ENCODE peak calls at places on chromosomes 7 and 10, in four cellular contexts. D, F, C and S are unnamed samples.
A peak's percentile ranks its signal among the peaks of the same experiment; 100 is the strongest.

GRCh38 chr7:1113548-1113885 is 25.6 kb downstream of the GPER1 start:
- DNase-seq in C (no peak), F (no peak), D (no peak), S (no peak)

GRCh38 chr10:35822316-35822715 is 180.2 kb upstream of the FZD8 start:
- DNase-seq in C (no peak), F (no peak), D (peak; percentile 44), S (peak; percentile 97)

GRCh38 chr10:114635101-114635500 is 23.0 kb downstream of the ABLIM1 start:
- DNase-seq in F (no peak), D (no peak), C (no peak), S (no peak)

GRCh38 chr7:116672596-116673503 is 854 bp downstream of the MET start:
- DNase-seq in D (peak; percentile 56), C (no peak), F (no peak), S (peak; percentile 68)

GRCh38 chr7:21430575-21430954 is 2.7 kb downstream of the SP4 start:
- DNase-seq in C (no peak), D (peak; percentile 67), F (no peak), S (peak; percentile 27)

GRCh38 chr10:73998623-73999622 is 1.0 kb downstream of the VCL start:
- DNase-seq in F (peak; percentile 85), C (peak; percentile 8), D (peak; percentile 75), S (peak; percentile 96)

GRCh38 chr7:101096331-101096956 is 11.2 kb downstream of the TRIM56 start:
- DNase-seq in C (no peak), F (no peak), D (no peak), S (no peak)

GRCh38 chr7:142871260-142872105 is 14.1 kb downstream of the TRPV6 start:
- DNase-seq in D (no peak), C (no peak), F (no peak), S (no peak)

GRCh38 chr7:158710651-158711102 is 6.1 kb upstream of the NCAPG2 start:
- DNase-seq in C (peak; percentile 91), D (no peak), F (no peak), S (no peak)

GRCh38 chr10:34954142-34954541 is 136.0 kb downstream of the CUL2 start:
- DNase-seq in F (peak; percentile 76), D (peak; percentile 93), C (no peak), S (peak; percentile 98)

GRCh38 chr7:100691676-100692577 is 2.1 kb downstream of the GIGYF1 start:
- DNase-seq in D (peak; percentile 78), F (no peak), C (peak; percentile 84), S (peak; percentile 81)

GRCh38 chr7:140121321-140121720 is 55.5 kb downstream of the KDM7A start:
- DNase-seq in F (no peak), C (no peak), D (no peak), S (peak; percentile 44)

GRCh38 chr7:43179393-43179792 is 66.9 kb downstream of the HECW1 start:
- DNase-seq in D (no peak), C (no peak), F (no peak), S (no peak)

GRCh38 chr10:56109454-56109853 is 251.6 kb downstream of the ZWINT start:
- DNase-seq in D (no peak), F (no peak), C (no peak), S (no peak)

GRCh38 chr7:130365511-130366441 is 14.5 kb upstream of the CPA1 start:
- DNase-seq in C (no peak), D (peak; percentile 65), F (peak; percentile 51), S (peak; percentile 83)

GRCh38 chr10:89183571-89183970 is 23.5 kb downstream of the CH25H start:
- DNase-seq in F (no peak), C (no peak), D (no peak), S (no peak)

GRCh38 chr7:45938626-45939302 is 17.7 kb upstream of the IGFBP3 start:
- DNase-seq in C (no peak), D (no peak), F (no peak), S (no peak)

GRCh38 chr10:50627443-50627842 is 3.7 kb upstream of the SGMS1 start:
- DNase-seq in D (no peak), F (no peak), C (no peak), S (no peak)

GRCh38 chr10:101932182-101932581 is 88.6 kb upstream of the KCNIP2 start:
- DNase-seq in D (no peak), F (no peak), C (no peak), S (no peak)

GRCh38 chr7:116836911-116837310 is 25.5 kb upstream of the CAPZA2 start:
- DNase-seq in F (no peak), C (no peak), D (no peak), S (no peak)

GRCh38 chr7:20214787-20215669 is 2.2 kb downstream of the MACC1 start:
- DNase-seq in D (no peak), F (no peak), C (no peak), S (peak; percentile 8)
- H3K4me3 ChIP-seq in D (no peak overlapping the region), F (no peak overlapping the region), C (no peak overlapping the region), S (no peak overlapping the region)

GRCh38 chr7:29192811-29193210 is 1.8 kb upstream of the CHN2 start:
- DNase-seq in D (peak; percentile 59), C (no peak), F (no peak), S (no peak)

GRCh38 chr7:29193316-29194205 is 1.0 kb upstream of the CHN2 start:
- DNase-seq in F (no peak), D (peak; percentile 59), C (no peak), S (peak; percentile 15)

GRCh38 chr7:29196191-29196590 is 1.6 kb downstream of the CHN2 start:
- DNase-seq in F (no peak), C (no peak), D (no peak), S (no peak)

GRCh38 chr7:29194206-29194593 is 375 bp upstream of the CHN2 start:
- DNase-seq in D (no peak), F (peak; percentile 54), C (no peak), S (peak; percentile 16)

DNA sequence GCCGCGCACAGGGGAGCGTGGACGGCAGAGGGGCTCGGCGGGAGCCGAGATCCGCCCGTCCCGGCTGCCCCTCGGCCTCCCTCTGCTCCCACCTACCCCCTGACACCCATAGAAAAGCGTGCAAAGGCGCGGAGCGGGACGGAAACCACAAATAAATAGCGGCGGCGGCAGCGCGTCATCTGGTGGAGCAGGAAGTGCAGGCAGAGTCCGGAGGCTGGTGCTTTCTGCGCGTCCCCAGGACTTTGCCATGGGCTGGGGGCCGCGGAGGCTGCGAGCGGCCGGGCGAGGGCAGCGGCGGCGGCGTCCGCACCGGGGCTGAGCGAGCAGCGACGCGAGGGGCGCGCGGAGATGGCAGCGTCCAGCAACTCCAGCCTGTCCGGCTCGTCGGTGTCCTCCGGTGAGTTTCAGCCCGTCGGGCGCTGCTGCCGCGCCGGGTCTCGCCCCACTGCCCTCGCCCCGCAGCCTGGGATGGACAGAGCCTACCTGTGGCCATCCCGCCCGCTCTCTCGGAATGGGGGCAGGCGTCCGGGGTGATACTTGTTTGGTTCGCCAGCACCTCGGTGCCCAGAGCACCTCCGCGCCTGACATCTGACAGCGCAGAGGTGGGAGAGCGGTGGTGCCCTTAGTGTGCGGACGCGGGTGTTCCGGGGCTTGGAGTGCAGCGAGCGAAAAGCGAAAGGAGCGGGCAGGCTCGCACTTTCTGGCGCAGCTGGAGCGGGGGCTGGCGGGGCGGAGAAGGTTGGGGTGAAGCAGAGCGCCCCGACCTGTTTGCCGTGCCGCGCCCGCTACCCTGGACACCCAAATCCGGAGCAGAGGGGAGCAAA is at the start of gene CHN2:
- DNase-seq in F (peak; percentile 64), D (peak; percentile 82), C (peak; percentile 42), S (peak; percentile 60)
- TF ChIP-seq CTCF in F (no peak), D (no peak), C (no peak), S (no peak)

DNA sequence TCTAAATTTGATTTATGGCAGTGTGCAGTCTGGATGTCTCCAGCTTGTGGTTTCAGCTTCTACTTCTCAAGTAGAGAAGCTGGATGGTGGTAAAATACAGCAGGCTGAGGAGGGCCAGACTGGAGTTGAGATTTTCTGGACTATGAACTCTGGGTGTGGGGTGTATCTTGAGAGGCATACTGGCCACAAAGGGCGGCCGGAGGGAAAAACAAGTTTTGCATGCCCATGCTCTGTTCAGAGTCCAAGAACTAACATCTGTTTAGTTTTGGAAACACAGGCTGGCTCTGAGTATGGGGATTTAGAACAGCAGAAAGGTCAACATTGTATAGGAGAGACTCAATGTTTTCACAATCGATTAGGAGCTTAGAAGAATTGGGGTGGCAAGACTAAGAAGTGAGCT is 593.0 kb downstream of the CNTNAP2 start:
- DNase-seq in F (no peak), D (peak; percentile 30), C (no peak), S (no peak)
- H3K27ac ChIP-seq in F (no peak overlapping the region), D (no peak overlapping the region), C (no peak overlapping the region), S (no peak overlapping the region)

DNA sequence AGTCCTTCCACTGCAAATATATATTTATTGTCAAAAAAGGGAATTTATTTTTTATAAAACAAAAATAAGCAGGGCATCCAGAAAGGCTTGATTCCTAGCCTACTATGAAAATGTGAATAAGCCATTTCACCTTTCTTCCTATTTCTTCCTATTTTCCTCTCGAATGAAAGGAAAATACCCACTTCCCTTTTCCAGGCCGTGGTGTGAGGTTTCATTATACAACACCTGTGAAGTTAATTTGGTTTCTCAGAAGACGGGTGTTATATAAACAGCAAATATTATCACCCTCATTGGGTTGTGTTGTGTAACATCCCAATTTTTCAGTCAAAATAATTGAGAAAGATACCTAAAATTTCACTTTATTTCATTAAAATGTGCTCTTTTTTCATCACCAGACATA is 214.3 kb downstream of the DGKB start:
- DNase-seq in F (no peak), D (no peak), C (no peak), S (no peak)
- H3K4me3 ChIP-seq in F (no peak overlapping the region), D (no peak overlapping the region), C (no peak overlapping the region), S (no peak overlapping the region)

GRCh38 chr10:30639946-30640786 is 10.6 kb upstream of the LYZL2 start:
- DNase-seq in C (peak; percentile 8), D (no peak), F (no peak), S (no peak)
- TF ChIP-seq CTCF in C (peak; percentile 19), D (peak; percentile 89), F (peak; percentile 94), S (peak; percentile 53)

GRCh38 chr7:27143022-27143949 is at the start of gene HOXA5:
- DNase-seq in D (peak; percentile 45), F (no peak), C (peak; percentile 81), S (no peak)

GRCh38 chr7:27140108-27140842 is 3.2 kb downstream of the HOXA5 start:
- DNase-seq in F (no peak), D (no peak), C (no peak), S (no peak)

GRCh38 chr7:27141138-27141537 is 2.3 kb downstream of the HOXA5 start:
- DNase-seq in C (no peak), D (no peak), F (no peak), S (no peak)

GRCh38 chr7:27142562-27143021 is 889 bp downstream of the HOXA5 start:
- DNase-seq in C (no peak), D (no peak), F (no peak), S (no peak)

GRCh38 chr7:27141591-27142561 is 1.6 kb downstream of the HOXA5 start:
- DNase-seq in C (no peak), D (no peak), F (no peak), S (no peak)
- H3K27ac ChIP-seq in C (no peak overlapping the region), D (peak overlapping the region; percentile 51), F (peak overlapping the region; percentile 85), S (no peak overlapping the region)

DNA sequence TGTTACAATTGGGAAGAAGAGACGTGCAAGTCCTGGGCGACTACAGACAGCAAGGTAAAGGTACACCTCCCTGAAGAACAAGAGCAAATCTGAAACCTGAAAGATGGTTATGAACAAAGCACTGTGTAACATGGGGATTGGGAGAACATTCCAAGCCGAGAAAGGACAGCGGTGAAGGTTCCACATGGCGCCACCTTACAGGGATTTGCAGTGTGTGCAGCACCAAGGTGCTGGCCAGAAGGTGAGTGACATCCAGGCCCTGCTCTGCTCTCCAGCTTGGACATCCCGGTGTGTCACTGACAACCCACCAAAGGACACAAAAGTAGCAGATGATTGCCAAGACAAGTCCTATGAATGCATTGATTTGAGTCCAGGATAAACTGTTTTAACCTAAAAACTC is 88.2 kb upstream of the MKX start:
- DNase-seq in F (no peak), D (no peak), C (no peak), S (no peak)
- H3K4me3 ChIP-seq in F (no peak overlapping the region), D (no peak overlapping the region), C (no peak overlapping the region), S (no peak overlapping the region)

GRCh38 chr10:5589963-5590511 is 65.3 kb downstream of the CALML3 start:
- DNase-seq in C (no peak), F (no peak), D (no peak), S (no peak)
- TF ChIP-seq CTCF in C (no peak), F (peak; percentile 20), D (no peak), S (peak; percentile 9)